ENCODE peak calls at places on chromosomes 4 and X, in seven cellular contexts. One of them, this sample, is unnamed.

GRCh38 chr4:139774759-139775487 is 109.3 kb downstream of the MGST2 start:
- DNase-seq in testis: no peak
- DNase-seq in neuronal stem cell: no peak
- DNase-seq in choroid plexus epithelial cell: no peak
- DNase-seq in upper lobe of left lung: no peak
- DNase-seq in CD8-positive, alpha-beta T cell: no peak
- DNase-seq in tibial artery: no peak
- DNase-seq in this sample: no peak

GRCh38 chr4:30718889-30719252 is 1.3 kb upstream of the PCDH7 start:
- DNase-seq in choroid plexus epithelial cell: peak; percentile 60
- DNase-seq in tibial artery: no peak
- DNase-seq in neuronal stem cell: peak; percentile 43
- DNase-seq in upper lobe of left lung: peak; percentile 17
- DNase-seq in testis: no peak
- DNase-seq in CD8-positive, alpha-beta T cell: no peak
- DNase-seq in this sample: no peak

GRCh38 chr4:142656178-142656577 is 189.9 kb downstream of the INPP4B start:
- DNase-seq in testis: no peak
- DNase-seq in neuronal stem cell: peak; percentile 24
- DNase-seq in tibial artery: no peak
- DNase-seq in CD8-positive, alpha-beta T cell: peak; percentile 4
- DNase-seq in upper lobe of left lung: no peak
- DNase-seq in choroid plexus epithelial cell: peak; percentile 23
- DNase-seq in this sample: no peak

GRCh38 chrX:151396042-151396826 is 772 bp upstream of the VMA21 start:
- DNase-seq in tibial artery: peak; percentile 62
- DNase-seq in neuronal stem cell: no peak
- DNase-seq in testis: peak; percentile 25
- DNase-seq in upper lobe of left lung: no peak
- DNase-seq in CD8-positive, alpha-beta T cell: no peak
- DNase-seq in choroid plexus epithelial cell: peak; percentile 79
- DNase-seq in this sample: peak; percentile 19

GRCh38 chr4:48484494-48485168 is 1.5 kb downstream of the SLC10A4 start:
- DNase-seq in neuronal stem cell: no peak
- DNase-seq in testis: no peak
- DNase-seq in CD8-positive, alpha-beta T cell: no peak
- DNase-seq in choroid plexus epithelial cell: no peak
- DNase-seq in tibial artery: no peak
- DNase-seq in upper lobe of left lung: no peak
- DNase-seq in this sample: no peak

GRCh38 chr4:61427099-61427817 is 227.1 kb downstream of the ADGRL3 start:
- DNase-seq in neuronal stem cell: no peak
- DNase-seq in choroid plexus epithelial cell: no peak
- DNase-seq in upper lobe of left lung: peak; percentile 6
- DNase-seq in CD8-positive, alpha-beta T cell: no peak
- DNase-seq in testis: no peak
- DNase-seq in tibial artery: no peak
- DNase-seq in this sample: no peak

GRCh38 chr4:6338175-6338950 is 68.7 kb downstream of the WFS1 start:
- DNase-seq in neuronal stem cell: no peak
- DNase-seq in choroid plexus epithelial cell: no peak
- DNase-seq in upper lobe of left lung: peak; percentile 51
- DNase-seq in tibial artery: no peak
- DNase-seq in testis: no peak
- DNase-seq in CD8-positive, alpha-beta T cell: no peak
- DNase-seq in this sample: no peak

GRCh38 chrX:147376601-147377387 is 534.9 kb upstream of the FMR1 start:
- DNase-seq in neuronal stem cell: no peak
- DNase-seq in upper lobe of left lung: no peak
- DNase-seq in choroid plexus epithelial cell: no peak
- DNase-seq in tibial artery: no peak
- DNase-seq in testis: peak; percentile 65
- DNase-seq in CD8-positive, alpha-beta T cell: no peak
- DNase-seq in this sample: no peak

GRCh38 chrX:129318375-129318774 is 204.9 kb downstream of the SMARCA1 start:
- DNase-seq in CD8-positive, alpha-beta T cell: no peak
- DNase-seq in testis: peak; percentile 23
- DNase-seq in upper lobe of left lung: no peak
- DNase-seq in tibial artery: no peak
- DNase-seq in choroid plexus epithelial cell: peak; percentile 43
- DNase-seq in neuronal stem cell: no peak
- DNase-seq in this sample: no peak

GRCh38 chr4:53196872-53197759 is 168.7 kb downstream of the SCFD2 start:
- DNase-seq in neuronal stem cell: peak; percentile 74
- DNase-seq in upper lobe of left lung: no peak
- DNase-seq in choroid plexus epithelial cell: peak; percentile 95
- DNase-seq in testis: no peak
- DNase-seq in tibial artery: no peak
- DNase-seq in CD8-positive, alpha-beta T cell: no peak
- DNase-seq in this sample: no peak

GRCh38 chr4:175443547-175443946 is 368.5 kb downstream of the GPM6A start:
- DNase-seq in CD8-positive, alpha-beta T cell: no peak
- DNase-seq in neuronal stem cell: no peak
- DNase-seq in upper lobe of left lung: no peak
- DNase-seq in choroid plexus epithelial cell: peak; percentile 29
- DNase-seq in testis: no peak
- DNase-seq in tibial artery: no peak
- DNase-seq in this sample: no peak

GRCh38 chrX:39133971-39134370 is 332.7 kb downstream of the MID1IP1 start:
- DNase-seq in testis: no peak
- DNase-seq in CD8-positive, alpha-beta T cell: no peak
- DNase-seq in upper lobe of left lung: no peak
- DNase-seq in neuronal stem cell: no peak
- DNase-seq in tibial artery: no peak
- DNase-seq in choroid plexus epithelial cell: no peak
- DNase-seq in this sample: no peak

GRCh38 chr4:141645611-141646340 is 9.4 kb downstream of the IL15 start:
- DNase-seq in testis: no peak
- DNase-seq in neuronal stem cell: no peak
- DNase-seq in choroid plexus epithelial cell: peak; percentile 76
- DNase-seq in CD8-positive, alpha-beta T cell: no peak
- DNase-seq in upper lobe of left lung: no peak
- DNase-seq in tibial artery: no peak
- DNase-seq in this sample: no peak

GRCh38 chr4:156388826-156389225 is 435.2 kb upstream of the CTSO start:
- DNase-seq in neuronal stem cell: no peak
- DNase-seq in testis: no peak
- DNase-seq in upper lobe of left lung: no peak
- DNase-seq in choroid plexus epithelial cell: peak; percentile 80
- DNase-seq in CD8-positive, alpha-beta T cell: no peak
- DNase-seq in tibial artery: no peak
- DNase-seq in this sample: no peak

GRCh38 chrX:103556941-103557340 is 28.4 kb upstream of the TCEAL4 start:
- DNase-seq in CD8-positive, alpha-beta T cell: no peak
- DNase-seq in upper lobe of left lung: no peak
- DNase-seq in neuronal stem cell: no peak
- DNase-seq in tibial artery: no peak
- DNase-seq in testis: no peak
- DNase-seq in choroid plexus epithelial cell: no peak
- DNase-seq in this sample: no peak

GRCh38 chr4:7390906-7391636 is 43.7 kb downstream of the PSAPL1 start:
- DNase-seq in testis: no peak
- DNase-seq in upper lobe of left lung: no peak
- DNase-seq in tibial artery: no peak
- DNase-seq in neuronal stem cell: no peak
- DNase-seq in CD8-positive, alpha-beta T cell: no peak
- DNase-seq in choroid plexus epithelial cell: no peak
- DNase-seq in this sample: peak; percentile 25

GRCh38 chr4:55754754-55755350 is 64.7 kb upstream of the EXOC1L start:
- DNase-seq in neuronal stem cell: no peak
- DNase-seq in choroid plexus epithelial cell: peak; percentile 77
- DNase-seq in CD8-positive, alpha-beta T cell: no peak
- DNase-seq in upper lobe of left lung: no peak
- DNase-seq in tibial artery: no peak
- DNase-seq in testis: no peak
- DNase-seq in this sample: no peak

GRCh38 chr4:6955261-6955911 is 45.8 kb downstream of the TBC1D14 start:
- DNase-seq in testis: no peak
- DNase-seq in upper lobe of left lung: no peak
- DNase-seq in tibial artery: peak; percentile 35
- DNase-seq in neuronal stem cell: no peak
- DNase-seq in CD8-positive, alpha-beta T cell: no peak
- DNase-seq in choroid plexus epithelial cell: no peak
- DNase-seq in this sample: peak; percentile 76

GRCh38 chr4:141652161-141652778 is 15.9 kb downstream of the IL15 start:
- DNase-seq in tibial artery: no peak
- DNase-seq in CD8-positive, alpha-beta T cell: no peak
- DNase-seq in testis: no peak
- DNase-seq in neuronal stem cell: no peak
- DNase-seq in upper lobe of left lung: no peak
- DNase-seq in choroid plexus epithelial cell: peak; percentile 89
- DNase-seq in this sample: no peak

GRCh38 chr4:5448286-5448685 is 260.1 kb downstream of the EVC2 start:
- DNase-seq in upper lobe of left lung: no peak
- DNase-seq in CD8-positive, alpha-beta T cell: no peak
- DNase-seq in neuronal stem cell: no peak
- DNase-seq in testis: no peak
- DNase-seq in choroid plexus epithelial cell: no peak
- DNase-seq in tibial artery: peak; percentile 4
- DNase-seq in this sample: no peak

GRCh38 chrX:19752043-19752442 is 135.4 kb downstream of the SH3KBP1 start:
- DNase-seq in testis: no peak
- DNase-seq in upper lobe of left lung: no peak
- DNase-seq in CD8-positive, alpha-beta T cell: no peak
- DNase-seq in choroid plexus epithelial cell: no peak
- DNase-seq in neuronal stem cell: no peak
- DNase-seq in tibial artery: no peak
- DNase-seq in this sample: no peak

GRCh38 chrX:19751068-19751467 is 136.3 kb downstream of the SH3KBP1 start:
- DNase-seq in choroid plexus epithelial cell: no peak
- DNase-seq in upper lobe of left lung: no peak
- DNase-seq in neuronal stem cell: no peak
- DNase-seq in tibial artery: no peak
- DNase-seq in testis: no peak
- DNase-seq in CD8-positive, alpha-beta T cell: no peak
- DNase-seq in this sample: no peak

GRCh38 chrX:19750028-19750786 is 137.2 kb downstream of the SH3KBP1 start:
- DNase-seq in choroid plexus epithelial cell: peak; percentile 42
- DNase-seq in CD8-positive, alpha-beta T cell: no peak
- DNase-seq in upper lobe of left lung: no peak
- DNase-seq in testis: no peak
- DNase-seq in neuronal stem cell: no peak
- DNase-seq in tibial artery: no peak
- DNase-seq in this sample: no peak

GRCh38 chrX:19756577-19757131 is 130.7 kb downstream of the SH3KBP1 start:
- DNase-seq in CD8-positive, alpha-beta T cell: no peak
- DNase-seq in tibial artery: no peak
- DNase-seq in choroid plexus epithelial cell: no peak
- DNase-seq in testis: no peak
- DNase-seq in upper lobe of left lung: no peak
- DNase-seq in neuronal stem cell: no peak
- DNase-seq in this sample: no peak

GRCh38 chrX:19753368-19753767 is 134.0 kb downstream of the SH3KBP1 start:
- DNase-seq in choroid plexus epithelial cell: no peak
- DNase-seq in neuronal stem cell: no peak
- DNase-seq in CD8-positive, alpha-beta T cell: no peak
- DNase-seq in tibial artery: no peak
- DNase-seq in upper lobe of left lung: no peak
- DNase-seq in testis: no peak
- DNase-seq in this sample: no peak
- H3K4me3 ChIP-seq in choroid plexus epithelial cell: no peak overlapping the region
- H3K4me3 ChIP-seq in neuronal stem cell: no peak overlapping the region
- H3K4me3 ChIP-seq in CD8-positive, alpha-beta T cell: no peak overlapping the region
- H3K4me3 ChIP-seq in tibial artery: no peak overlapping the region
- H3K4me3 ChIP-seq in upper lobe of left lung: no peak overlapping the region
- H3K4me3 ChIP-seq in testis: no peak overlapping the region
- H3K4me3 ChIP-seq in this sample: no peak overlapping the region

GRCh38 chr4:154584259-154584658 is 6.3 kb downstream of the FGA start:
- DNase-seq in choroid plexus epithelial cell: no peak
- DNase-seq in neuronal stem cell: no peak
- DNase-seq in testis: no peak
- DNase-seq in CD8-positive, alpha-beta T cell: no peak
- DNase-seq in tibial artery: no peak
- DNase-seq in upper lobe of left lung: no peak
- DNase-seq in this sample: no peak
- H3K4me3 ChIP-seq in choroid plexus epithelial cell: no peak overlapping the region
- H3K4me3 ChIP-seq in neuronal stem cell: no peak overlapping the region
- H3K4me3 ChIP-seq in testis: no peak overlapping the region
- H3K4me3 ChIP-seq in CD8-positive, alpha-beta T cell: no peak overlapping the region
- H3K4me3 ChIP-seq in tibial artery: no peak overlapping the region
- H3K4me3 ChIP-seq in upper lobe of left lung: no peak overlapping the region
- H3K4me3 ChIP-seq in this sample: no peak overlapping the region

GRCh38 chr4:15078682-15079642 is 76.7 kb downstream of the CPEB2 start:
- DNase-seq in CD8-positive, alpha-beta T cell: no peak
- DNase-seq in upper lobe of left lung: no peak
- DNase-seq in testis: no peak
- DNase-seq in tibial artery: no peak
- DNase-seq in choroid plexus epithelial cell: peak; percentile 92
- DNase-seq in neuronal stem cell: no peak
- DNase-seq in this sample: no peak

GRCh38 chr4:15077969-15078368 is 75.7 kb downstream of the CPEB2 start:
- DNase-seq in choroid plexus epithelial cell: peak; percentile 97
- DNase-seq in CD8-positive, alpha-beta T cell: no peak
- DNase-seq in neuronal stem cell: no peak
- DNase-seq in upper lobe of left lung: no peak
- DNase-seq in testis: no peak
- DNase-seq in tibial artery: no peak
- DNase-seq in this sample: no peak

DNA sequence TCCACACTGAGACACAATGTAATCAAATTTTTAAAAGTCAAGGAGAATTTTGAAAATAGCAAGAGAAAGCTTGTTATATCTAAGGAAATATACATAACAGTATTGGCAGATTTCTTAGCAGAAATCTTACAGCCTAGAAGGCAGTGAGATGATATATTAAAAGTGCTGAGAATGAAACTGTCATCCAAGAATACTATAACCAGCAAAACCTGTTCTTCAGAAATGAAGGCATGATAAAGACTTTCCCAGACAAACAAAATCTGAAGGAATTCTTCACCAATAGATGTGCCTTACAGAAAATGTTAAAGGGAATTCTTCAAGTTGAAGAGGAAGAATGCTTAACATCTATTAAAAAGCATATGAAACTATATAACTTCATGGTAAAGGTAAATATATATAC is 73.6 kb downstream of the CPEB2 start:
- DNase-seq in CD8-positive, alpha-beta T cell: no peak
- DNase-seq in upper lobe of left lung: no peak
- DNase-seq in choroid plexus epithelial cell: no peak
- DNase-seq in tibial artery: no peak
- DNase-seq in neuronal stem cell: no peak
- DNase-seq in testis: no peak
- DNase-seq in this sample: no peak
- H3K4me3 ChIP-seq in CD8-positive, alpha-beta T cell: no peak overlapping the region
- H3K4me3 ChIP-seq in upper lobe of left lung: no peak overlapping the region
- H3K4me3 ChIP-seq in choroid plexus epithelial cell: no peak overlapping the region
- H3K4me3 ChIP-seq in tibial artery: no peak overlapping the region
- H3K4me3 ChIP-seq in neuronal stem cell: no peak overlapping the region
- H3K4me3 ChIP-seq in testis: no peak overlapping the region
- H3K4me3 ChIP-seq in this sample: no peak overlapping the region

DNA sequence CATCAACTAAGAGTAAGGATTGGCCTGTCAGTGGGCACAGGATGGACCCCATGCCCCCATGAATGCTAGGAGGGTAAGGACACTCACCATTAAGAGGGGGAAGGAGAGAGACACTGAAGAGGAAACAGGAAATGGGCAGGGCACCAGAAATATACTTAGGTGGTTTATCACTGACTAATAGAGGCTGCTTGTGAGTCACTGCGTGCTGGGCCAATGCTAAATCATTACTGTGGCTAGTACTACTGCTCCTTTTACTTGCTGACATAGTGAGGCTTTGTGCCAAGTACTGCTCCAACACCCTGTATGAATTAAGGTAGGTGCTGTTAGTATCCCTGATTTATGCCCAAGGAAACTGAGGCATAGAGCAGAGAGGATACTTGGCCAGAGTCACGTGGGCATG is 130.4 kb upstream of the FRMPD4 start:
- DNase-seq in neuronal stem cell: no peak
- DNase-seq in CD8-positive, alpha-beta T cell: no peak
- DNase-seq in testis: no peak
- DNase-seq in choroid plexus epithelial cell: peak; percentile 74
- DNase-seq in tibial artery: no peak
- DNase-seq in upper lobe of left lung: no peak
- DNase-seq in this sample: no peak
- H3K4me3 ChIP-seq in neuronal stem cell: no peak overlapping the region
- H3K4me3 ChIP-seq in CD8-positive, alpha-beta T cell: no peak overlapping the region
- H3K4me3 ChIP-seq in testis: no peak overlapping the region
- H3K4me3 ChIP-seq in choroid plexus epithelial cell: no peak overlapping the region
- H3K4me3 ChIP-seq in tibial artery: no peak overlapping the region
- H3K4me3 ChIP-seq in upper lobe of left lung: no peak overlapping the region
- H3K4me3 ChIP-seq in this sample: no peak overlapping the region

This sample was measured in breast epithelium.